ENCODE peak calls at places on chromosome 15, in seven cellular contexts. G is central memory CD4-positive, alpha-beta T cell; B is HT1080; V is HCEC 1CT; I is thoracic aorta; N is stimulated activated CD4-positive, alpha-beta T cell treated with anti-CD3 and anti-CD28 coated beads, Interleukin-1b, Interleukin-23, amount 100 ng/mL, for 48 hours; C is dermis microvascular lymphatic vessel endothelial cell. Q is an unnamed sample.

GRCh38 chr15:79076661-79077060 is 13.9 kb downstream of the RASGRF1 start:
- DNase-seq in C (no peak), N (no peak), G (no peak), V (no peak), B (no peak), I (no peak), Q (no peak)

GRCh38 chr15:75149911-75150709 is 51.6 kb upstream of the C15orf39 start:
- DNase-seq in N (no peak), G (no peak), B (peak), V (peak), I (no peak), C (no peak), Q (no peak)

GRCh38 chr15:84749111-84749991 is 959 bp downstream of the ZNF592 start:
- DNase-seq in C (no peak), G (peak), N (peak), V (peak), B (peak), I (no peak), Q (no peak)

GRCh38 chr15:73924258-73924921 is 1.9 kb upstream of the LOXL1 start:
- DNase-seq in C (peak), N (peak), V (peak), I (no peak), G (no peak), B (peak), Q (peak)

GRCh38 chr15:66078196-66078928 is 175.2 kb downstream of the MEGF11 start:
- DNase-seq in G (no peak), C (no peak), N (no peak), V (no peak), I (no peak), B (no peak), Q (no peak)

GRCh38 chr15:72521682-72522081 is 47.6 kb downstream of the ARIH1 start:
- DNase-seq in B (peak), V (peak), G (no peak), I (no peak), N (no peak), C (no peak), Q (no peak)

GRCh38 chr15:86009727-86010126 is 69.9 kb upstream of the AGBL1 start:
- DNase-seq in G (no peak), C (no peak), B (no peak), I (no peak), N (no peak), V (no peak), Q (no peak)

GRCh38 chr15:87863152-87863551 is 393.4 kb downstream of the NTRK3 start:
- DNase-seq in V (no peak), B (no peak), I (no peak), G (no peak), N (no peak), C (no peak), Q (no peak)

GRCh38 chr15:88641959-88642452 is 3.2 kb downstream of the ISG20 start:
- DNase-seq in I (no peak), C (no peak), G (no peak), N (no peak), V (no peak), B (no peak), Q (no peak)

GRCh38 chr15:71329041-71329440 is 213.8 kb downstream of the THSD4 start:
- DNase-seq in V (no peak), B (no peak), C (no peak), I (peak), G (no peak), N (no peak), Q (no peak)

GRCh38 chr15:88401972-88402656 is 65.1 kb downstream of the MRPL46 start:
- DNase-seq in N (peak), I (no peak), G (no peak), B (no peak), C (no peak), V (no peak), Q (no peak)

GRCh38 chr15:81227716-81228115 is 31.0 kb downstream of the IL16 start:
- DNase-seq in I (no peak), N (no peak), G (no peak), V (no peak), B (no peak), C (no peak), Q (no peak)

GRCh38 chr15:62403164-62403809 is 238.2 kb upstream of the C2CD4B start:
- DNase-seq in C (peak), N (no peak), B (peak), I (no peak), G (no peak), V (peak), Q (no peak)

GRCh38 chr15:47870956-47871625 is 153.8 kb downstream of the SEMA6D start:
- DNase-seq in N (no peak), V (peak), C (no peak), G (no peak), I (no peak), B (peak), Q (peak)

GRCh38 chr15:82804575-82804949 is 1.3 kb downstream of the FSD2 start:
- DNase-seq in C (no peak), V (no peak), N (no peak), I (no peak), G (no peak), B (no peak), Q (no peak)

GRCh38 chr15:57595011-57595866 is 3.5 kb downstream of the MYZAP start:
- DNase-seq in G (no peak), V (no peak), N (no peak), C (peak), I (no peak), B (no peak), Q (no peak)

GRCh38 chr15:77959094-77959879 is 118.2 kb downstream of the TBC1D2B start:
- DNase-seq in G (peak), V (peak), B (peak), C (peak), N (peak), I (no peak), Q (no peak)

GRCh38 chr15:29870495-29871151 is 48.4 kb upstream of the TJP1 start:
- DNase-seq in B (no peak), V (no peak), G (no peak), I (no peak), C (no peak), N (no peak), Q (no peak)

GRCh38 chr15:61794881-61795280 is 265.4 kb downstream of the VPS13C start:
- DNase-seq in G (no peak), I (no peak), N (no peak), C (no peak), B (no peak), V (peak), Q (no peak)

Q was measured in pulmonary artery endothelial cell.